ENCODE peak calls at places on chromosomes 13 and 19, in seven cellular contexts. X is central memory CD4-positive, alpha-beta T cell; Z is neuronal stem cell; V is activated T-cell treated with anti-CD3 and anti-CD28 coated beads, Interleukin-2, amount 50 U/mL, for 72 hours; L is hepatocyte; O is pancreas; F is AG04450. P is an unnamed sample.

GRCh38 chr13:95254341-95254740 is 46.9 kb downstream of the ABCC4 start:
- DNase-seq in Z (no peak), F (no peak), O (no peak), L (no peak), V (no peak), X (no peak), P (no peak)

GRCh38 chr19:13228561-13228960 is 78.3 kb downstream of the IER2 start:
- DNase-seq in V (no peak), F (no peak), Z (no peak), X (no peak), L (no peak), O (no peak), P (no peak)

GRCh38 chr19:15315101-15315500 is 17.2 kb downstream of the BRD4 start:
- DNase-seq in Z (no peak), F (no peak), V (no peak), O (no peak), X (no peak), L (no peak), P (no peak)

GRCh38 chr13:112842343-112842856 is 126.6 kb upstream of the MCF2L start:
- DNase-seq in Z (peak; percentile 9), O (no peak), V (no peak), L (no peak), X (no peak), F (no peak), P (no peak)

GRCh38 chr13:29260684-29261083 is 334.8 kb downstream of the SLC7A1 start:
- DNase-seq in L (peak; percentile 23), F (no peak), O (no peak), V (no peak), X (no peak), Z (no peak), P (no peak)

GRCh38 chr19:35596366-35596999 is 10.5 kb downstream of the PMIS2 start:
- DNase-seq in F (no peak), V (peak; percentile 45), Z (no peak), L (no peak), X (no peak), O (no peak), P (no peak)

GRCh38 chr13:99464441-99464949 is 36.8 kb upstream of the TM9SF2 start:
- DNase-seq in X (no peak), L (peak; percentile 24), V (no peak), F (no peak), O (no peak), Z (no peak), P (no peak)

GRCh38 chr19:54209748-54210494 is 9.3 kb downstream of the RPS9 start:
- DNase-seq in X (no peak), V (peak; percentile 37), L (peak; percentile 95), F (peak; percentile 96), O (peak; percentile 96), Z (no peak), P (peak; percentile 90)

GRCh38 chr13:50267917-50268316 is 252.7 kb downstream of the KCNRG start:
- DNase-seq in X (no peak), V (no peak), O (no peak), F (no peak), L (no peak), Z (no peak), P (no peak)

GRCh38 chr19:17346109-17346671 is 8.8 kb downstream of the GTPBP3 start:
- DNase-seq in X (peak; percentile 63), L (peak; percentile 81), O (peak; percentile 86), Z (peak; percentile 66), F (no peak), V (peak; percentile 88), P (peak; percentile 64)

GRCh38 chr19:50266041-50266440 is 62.6 kb downstream of the MYH14 start:
- DNase-seq in L (no peak), V (no peak), Z (no peak), O (no peak), X (no peak), F (no peak), P (no peak)

GRCh38 chr13:114110091-114110829 is 22.2 kb downstream of the RASA3 start:
- DNase-seq in F (no peak), Z (no peak), L (no peak), V (peak; percentile 76), O (peak; percentile 55), X (peak; percentile 85), P (no peak)

GRCh38 chr13:30362869-30363268 is 55.5 kb upstream of the KATNAL1 start:
- DNase-seq in Z (no peak), X (no peak), F (no peak), O (no peak), V (no peak), L (no peak), P (no peak)

GRCh38 chr13:95784891-95785290 is 108.0 kb downstream of the DNAJC3 start:
- DNase-seq in X (no peak), V (no peak), L (no peak), F (no peak), Z (no peak), O (no peak), P (no peak)

GRCh38 chr19:55080915-55081772 is 5.5 kb downstream of the EPS8L1 start:
- DNase-seq in X (peak; percentile 83), F (no peak), L (peak; percentile 87), O (peak; percentile 88), Z (no peak), V (peak; percentile 96), P (peak; percentile 54)

GRCh38 chr13:46803586-46803985 is 6.6 kb upstream of the ESD start:
- DNase-seq in O (no peak), Z (no peak), X (no peak), F (no peak), V (no peak), L (no peak), P (no peak)

GRCh38 chr19:47765522-47766358 is 12.8 kb upstream of the SELENOW start:
- DNase-seq in X (peak; percentile 20), L (peak; percentile 78), O (peak; percentile 81), V (peak; percentile 41), F (no peak), Z (no peak), P (peak; percentile 14)

GRCh38 chr13:99062593-99062992 is 84.7 kb upstream of the DOCK9 start:
- DNase-seq in X (no peak), Z (no peak), O (no peak), F (no peak), L (no peak), V (no peak), P (peak; percentile 63)

GRCh38 chr19:30112171-30112570 is 170.1 kb downstream of the URI1 start:
- DNase-seq in V (no peak), L (no peak), Z (no peak), F (no peak), X (no peak), O (no peak), P (no peak)

GRCh38 chr19:2952953-2953481 is 8.2 kb upstream of the ZNF77 start:
- DNase-seq in L (peak; percentile 61), O (peak; percentile 85), V (no peak), Z (no peak), F (no peak), X (no peak), P (no peak)

GRCh38 chr19:50203281-50204080 is at the start of gene MYH14:
- DNase-seq in V (peak; percentile 27), O (peak; percentile 98), X (no peak), Z (peak; percentile 93), F (no peak), L (peak; percentile 96), P (peak; percentile 88)

GRCh38 chr13:99895428-99895998 is 76.1 kb downstream of the ZIC5 start:
- DNase-seq in X (no peak), F (no peak), L (no peak), O (peak; percentile 45), Z (no peak), V (peak; percentile 31), P (no peak)

GRCh38 chr13:111361873-111362648 is 41.6 kb downstream of the TEX29 start:
- DNase-seq in X (no peak), O (no peak), L (no peak), V (no peak), Z (no peak), F (no peak), P (no peak)

GRCh38 chr19:39377373-39378362 is 13.2 kb downstream of the PAF1 start:
- DNase-seq in O (no peak), X (no peak), F (no peak), L (no peak), Z (no peak), V (no peak), P (no peak)

GRCh38 chr13:20405691-20406090 is 120.0 kb downstream of the CRYL1 start:
- DNase-seq in F (no peak), X (no peak), V (no peak), Z (peak; percentile 29), L (no peak), O (no peak), P (no peak)

GRCh38 chr19:2230807-2231533 is 5.2 kb downstream of the PLEKHJ1 start:
- DNase-seq in O (no peak), V (no peak), F (no peak), Z (no peak), L (no peak), X (no peak), P (no peak)

GRCh38 chr13:103164239-103164638 is 98.0 kb upstream of the SLC10A2 start:
- DNase-seq in L (no peak), F (no peak), Z (no peak), O (no peak), V (no peak), X (no peak), P (peak; percentile 62)

GRCh38 chr13:112887151-112887550 is 81.9 kb upstream of the MCF2L start:
- DNase-seq in Z (no peak), O (peak; percentile 27), X (no peak), L (no peak), F (no peak), V (no peak), P (no peak)

GRCh38 chr13:90272356-90272755 is 1075.1 kb upstream of the MIR17HG start:
- DNase-seq in L (no peak), F (no peak), X (no peak), V (no peak), Z (no peak), O (no peak), P (no peak)

GRCh38 chr13:30107126-30107525 is 200.2 kb downstream of the KATNAL1 start:
- DNase-seq in V (no peak), F (no peak), Z (no peak), O (no peak), X (no peak), L (no peak), P (no peak)